ENCODE peak calls at places on chromosomes 16 and 17, in ten cellular contexts. One of them, this sample, is unnamed.

GRCh38 chr16:65117701-65118448 is 4.0 kb downstream of the CDH11 start:
- DNase-seq in mesendoderm: peak; percentile 88
- DNase-seq in OCI-LY7: peak; percentile 75
- DNase-seq in AG04450: peak; percentile 75
- DNase-seq in A673: peak; percentile 91
- DNase-seq in Karpas-422: peak; percentile 92
- DNase-seq in psoas muscle: peak; percentile 53
- DNase-seq in GM23248: peak; percentile 89
- DNase-seq in dorsolateral prefrontal cortex: peak; percentile 58
- DNase-seq in lower leg skin: peak; percentile 89
- DNase-seq in this sample: peak; percentile 91

GRCh38 chr16:65751622-65752598 is 614.6 kb upstream of the CDH5 start:
- DNase-seq in AG04450: no peak
- DNase-seq in GM23248: no peak
- DNase-seq in mesendoderm: peak; percentile 3
- DNase-seq in lower leg skin: no peak
- DNase-seq in psoas muscle: no peak
- DNase-seq in OCI-LY7: no peak
- DNase-seq in A673: peak; percentile 69
- DNase-seq in dorsolateral prefrontal cortex: no peak
- DNase-seq in Karpas-422: no peak
- DNase-seq in this sample: peak; percentile 33

GRCh38 chr16:84643180-84643583 is 5.1 kb upstream of the KLHL36 start:
- DNase-seq in dorsolateral prefrontal cortex: no peak
- DNase-seq in mesendoderm: no peak
- DNase-seq in Karpas-422: no peak
- DNase-seq in psoas muscle: peak; percentile 80
- DNase-seq in lower leg skin: peak; percentile 94
- DNase-seq in OCI-LY7: no peak
- DNase-seq in A673: no peak
- DNase-seq in AG04450: peak; percentile 71
- DNase-seq in GM23248: peak; percentile 94
- DNase-seq in this sample: peak; percentile 93

GRCh38 chr17:72362466-72363335 is 241.9 kb downstream of the SOX9 start:
- DNase-seq in Karpas-422: no peak
- DNase-seq in lower leg skin: no peak
- DNase-seq in GM23248: peak; percentile 93
- DNase-seq in mesendoderm: no peak
- DNase-seq in dorsolateral prefrontal cortex: no peak
- DNase-seq in psoas muscle: no peak
- DNase-seq in OCI-LY7: no peak
- DNase-seq in A673: no peak
- DNase-seq in AG04450: no peak
- DNase-seq in this sample: peak; percentile 47

GRCh38 chr17:1036171-1036844 is 39.4 kb downstream of the TIMM22 start:
- DNase-seq in AG04450: no peak
- DNase-seq in dorsolateral prefrontal cortex: no peak
- DNase-seq in A673: no peak
- DNase-seq in mesendoderm: no peak
- DNase-seq in lower leg skin: no peak
- DNase-seq in OCI-LY7: no peak
- DNase-seq in GM23248: no peak
- DNase-seq in psoas muscle: no peak
- DNase-seq in Karpas-422: no peak
- DNase-seq in this sample: no peak

GRCh38 chr17:68052810-68053209 is 17.3 kb downstream of the KPNA2 start:
- DNase-seq in psoas muscle: no peak
- DNase-seq in GM23248: peak; percentile 45
- DNase-seq in mesendoderm: no peak
- DNase-seq in dorsolateral prefrontal cortex: no peak
- DNase-seq in A673: no peak
- DNase-seq in AG04450: no peak
- DNase-seq in lower leg skin: peak; percentile 79
- DNase-seq in OCI-LY7: no peak
- DNase-seq in Karpas-422: no peak
- DNase-seq in this sample: no peak

GRCh38 chr16:1708083-1708767 is 2.2 kb downstream of the MAPK8IP3 start:
- DNase-seq in A673: no peak
- DNase-seq in Karpas-422: no peak
- DNase-seq in GM23248: no peak
- DNase-seq in mesendoderm: no peak
- DNase-seq in dorsolateral prefrontal cortex: no peak
- DNase-seq in OCI-LY7: no peak
- DNase-seq in lower leg skin: no peak
- DNase-seq in psoas muscle: no peak
- DNase-seq in AG04450: no peak
- DNase-seq in this sample: no peak

GRCh38 chr16:6643083-6643686 is 689.5 kb upstream of the RBFOX1 start:
- DNase-seq in dorsolateral prefrontal cortex: no peak
- DNase-seq in A673: peak; percentile 76
- DNase-seq in GM23248: peak; percentile 57
- DNase-seq in OCI-LY7: peak; percentile 47
- DNase-seq in mesendoderm: peak; percentile 59
- DNase-seq in lower leg skin: no peak
- DNase-seq in psoas muscle: no peak
- DNase-seq in Karpas-422: peak; percentile 80
- DNase-seq in AG04450: peak; percentile 1
- DNase-seq in this sample: peak; percentile 69

GRCh38 chr17:79852748-79853147 is 13.5 kb upstream of the CBX4 start:
- DNase-seq in AG04450: no peak
- DNase-seq in OCI-LY7: no peak
- DNase-seq in GM23248: peak; percentile 57
- DNase-seq in mesendoderm: no peak
- DNase-seq in lower leg skin: no peak
- DNase-seq in dorsolateral prefrontal cortex: no peak
- DNase-seq in psoas muscle: no peak
- DNase-seq in A673: no peak
- DNase-seq in Karpas-422: no peak
- DNase-seq in this sample: no peak
- H3K4me3 ChIP-seq in AG04450: no peak overlapping the region
- H3K4me3 ChIP-seq in OCI-LY7: peak overlapping the region; percentile 47
- H3K4me3 ChIP-seq in GM23248: peak overlapping the region; percentile 65
- H3K4me3 ChIP-seq in mesendoderm: no peak overlapping the region
- H3K4me3 ChIP-seq in lower leg skin: no peak overlapping the region
- H3K4me3 ChIP-seq in dorsolateral prefrontal cortex: no peak overlapping the region
- H3K4me3 ChIP-seq in psoas muscle: peak overlapping the region; percentile 31
- H3K4me3 ChIP-seq in A673: no peak overlapping the region
- H3K4me3 ChIP-seq in Karpas-422: peak overlapping the region; percentile 58
- H3K4me3 ChIP-seq in this sample: peak overlapping the region; percentile 27

GRCh38 chr16:82093901-82094300 is 58.8 kb downstream of the HSD17B2 start:
- DNase-seq in lower leg skin: no peak
- DNase-seq in OCI-LY7: no peak
- DNase-seq in AG04450: no peak
- DNase-seq in A673: no peak
- DNase-seq in dorsolateral prefrontal cortex: no peak
- DNase-seq in mesendoderm: peak; percentile 72
- DNase-seq in psoas muscle: no peak
- DNase-seq in GM23248: no peak
- DNase-seq in Karpas-422: no peak
- DNase-seq in this sample: no peak

GRCh38 chr16:82092711-82093110 is 57.7 kb downstream of the HSD17B2 start:
- DNase-seq in psoas muscle: no peak
- DNase-seq in OCI-LY7: no peak
- DNase-seq in lower leg skin: no peak
- DNase-seq in dorsolateral prefrontal cortex: no peak
- DNase-seq in Karpas-422: no peak
- DNase-seq in A673: no peak
- DNase-seq in mesendoderm: peak; percentile 32
- DNase-seq in GM23248: peak; percentile 38
- DNase-seq in AG04450: no peak
- DNase-seq in this sample: no peak

GRCh38 chr16:82096641-82097040 is 61.6 kb downstream of the HSD17B2 start:
- DNase-seq in mesendoderm: no peak
- DNase-seq in dorsolateral prefrontal cortex: no peak
- DNase-seq in AG04450: no peak
- DNase-seq in lower leg skin: no peak
- DNase-seq in A673: no peak
- DNase-seq in psoas muscle: no peak
- DNase-seq in GM23248: no peak
- DNase-seq in Karpas-422: no peak
- DNase-seq in OCI-LY7: no peak
- DNase-seq in this sample: no peak

GRCh38 chr16:82091225-82091624 is 56.2 kb downstream of the HSD17B2 start:
- DNase-seq in mesendoderm: peak; percentile 13
- DNase-seq in GM23248: peak; percentile 66
- DNase-seq in psoas muscle: no peak
- DNase-seq in dorsolateral prefrontal cortex: no peak
- DNase-seq in A673: no peak
- DNase-seq in OCI-LY7: no peak
- DNase-seq in lower leg skin: no peak
- DNase-seq in Karpas-422: no peak
- DNase-seq in AG04450: peak; percentile 37
- DNase-seq in this sample: peak; percentile 15

DNA sequence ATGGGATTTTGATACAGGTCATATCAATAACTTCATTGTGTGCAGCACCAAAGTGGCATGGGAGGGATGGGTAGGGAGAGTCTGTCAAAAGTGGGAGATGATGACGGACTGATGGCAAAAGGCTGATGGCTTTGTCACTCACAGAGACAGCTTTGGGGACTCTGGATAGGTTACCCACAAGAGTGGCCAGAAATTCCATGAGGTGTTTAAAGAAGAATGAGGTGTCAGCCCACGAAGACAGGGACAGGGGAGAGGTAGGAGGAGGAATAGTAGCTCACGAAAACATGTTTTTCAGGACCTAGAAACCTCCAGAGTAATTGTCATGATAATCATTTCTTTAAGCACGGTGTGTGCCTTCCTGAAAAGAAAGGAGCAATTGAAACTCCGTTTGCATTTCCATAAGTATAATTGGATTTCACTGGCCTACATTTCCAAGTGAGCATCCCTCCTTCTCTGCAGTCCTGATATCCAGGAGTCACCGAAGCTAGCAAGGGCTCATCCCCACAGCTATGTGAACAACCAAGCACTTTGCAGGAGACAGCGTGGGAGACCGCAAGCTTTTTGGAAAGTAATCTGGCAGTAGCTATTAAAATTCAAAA is 60.0 kb downstream of the HSD17B2 start:
- DNase-seq in AG04450: no peak
- DNase-seq in dorsolateral prefrontal cortex: no peak
- DNase-seq in A673: no peak
- DNase-seq in Karpas-422: no peak
- DNase-seq in lower leg skin: no peak
- DNase-seq in OCI-LY7: no peak
- DNase-seq in mesendoderm: no peak
- DNase-seq in GM23248: no peak
- DNase-seq in psoas muscle: no peak
- DNase-seq in this sample: no peak
- H3K4me3 ChIP-seq in AG04450: no peak overlapping the region
- H3K4me3 ChIP-seq in dorsolateral prefrontal cortex: no peak overlapping the region
- H3K4me3 ChIP-seq in A673: no peak overlapping the region
- H3K4me3 ChIP-seq in Karpas-422: no peak overlapping the region
- H3K4me3 ChIP-seq in lower leg skin: no peak overlapping the region
- H3K4me3 ChIP-seq in OCI-LY7: no peak overlapping the region
- H3K4me3 ChIP-seq in mesendoderm: no peak overlapping the region
- H3K4me3 ChIP-seq in GM23248: no peak overlapping the region
- H3K4me3 ChIP-seq in psoas muscle: no peak overlapping the region
- H3K4me3 ChIP-seq in this sample: no peak overlapping the region

GRCh38 chr17:32341857-32342602 is at the start of gene C17orf75:
- DNase-seq in AG04450: no peak
- DNase-seq in GM23248: peak; percentile 80
- DNase-seq in psoas muscle: peak; percentile 80
- DNase-seq in dorsolateral prefrontal cortex: peak; percentile 69
- DNase-seq in mesendoderm: peak; percentile 84
- DNase-seq in OCI-LY7: peak; percentile 86
- DNase-seq in Karpas-422: peak; percentile 90
- DNase-seq in lower leg skin: peak; percentile 94
- DNase-seq in A673: peak; percentile 79
- DNase-seq in this sample: peak; percentile 81

GRCh38 chr17:32345953-32346600 is 3.9 kb upstream of the ZNF207 start:
- DNase-seq in lower leg skin: peak; percentile 52
- DNase-seq in psoas muscle: no peak
- DNase-seq in AG04450: no peak
- DNase-seq in mesendoderm: peak; percentile 44
- DNase-seq in GM23248: no peak
- DNase-seq in dorsolateral prefrontal cortex: no peak
- DNase-seq in A673: no peak
- DNase-seq in OCI-LY7: no peak
- DNase-seq in Karpas-422: no peak
- DNase-seq in this sample: no peak

GRCh38 chr17:32348483-32348800 is 1.5 kb upstream of the ZNF207 start:
- DNase-seq in dorsolateral prefrontal cortex: no peak
- DNase-seq in GM23248: no peak
- DNase-seq in Karpas-422: no peak
- DNase-seq in OCI-LY7: no peak
- DNase-seq in lower leg skin: no peak
- DNase-seq in psoas muscle: no peak
- DNase-seq in A673: no peak
- DNase-seq in AG04450: no peak
- DNase-seq in mesendoderm: no peak
- DNase-seq in this sample: no peak

GRCh38 chr17:32341141-32341856 is 674 bp downstream of the C17orf75 start:
- DNase-seq in A673: no peak
- DNase-seq in mesendoderm: peak; percentile 29
- DNase-seq in lower leg skin: peak; percentile 66
- DNase-seq in OCI-LY7: peak; percentile 71
- DNase-seq in GM23248: peak; percentile 49
- DNase-seq in AG04450: no peak
- DNase-seq in psoas muscle: no peak
- DNase-seq in Karpas-422: peak; percentile 84
- DNase-seq in dorsolateral prefrontal cortex: no peak
- DNase-seq in this sample: no peak

DNA sequence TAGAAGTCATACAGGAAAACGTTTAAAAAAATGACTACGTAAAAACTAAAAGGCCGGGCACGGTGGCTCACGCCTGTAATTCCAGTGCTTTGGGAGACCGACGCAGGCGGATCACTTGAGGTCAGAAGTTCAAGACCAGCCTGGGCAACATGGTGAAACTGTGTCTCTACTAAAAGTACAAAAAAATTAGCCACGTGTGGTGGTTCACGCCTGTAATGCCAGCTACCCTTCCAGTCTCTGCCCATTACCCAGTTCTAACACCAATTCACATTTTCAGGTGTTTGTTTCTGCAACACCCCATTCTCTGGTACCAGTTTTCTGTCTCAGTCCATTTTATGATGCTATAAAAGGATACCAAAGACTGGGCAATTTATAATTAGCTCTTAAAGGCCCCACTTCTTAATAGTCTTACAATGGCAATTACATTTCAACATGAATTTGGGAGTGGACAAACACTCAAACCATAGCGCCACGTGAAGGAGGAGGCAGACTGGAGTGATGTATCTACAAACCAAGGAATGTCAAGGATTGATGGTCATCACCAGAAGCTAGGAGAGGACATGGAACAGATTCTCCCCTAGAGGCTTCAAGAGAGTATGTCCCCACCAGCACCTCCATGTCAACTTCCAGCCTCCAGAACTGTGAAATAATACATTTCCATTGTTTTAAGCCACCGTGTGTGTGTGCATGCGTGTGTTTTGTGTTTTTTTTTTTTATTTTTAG is 791 bp upstream of the C17orf75 start:
- DNase-seq in A673: no peak
- DNase-seq in mesendoderm: peak; percentile 23
- DNase-seq in psoas muscle: no peak
- DNase-seq in lower leg skin: peak; percentile 63
- DNase-seq in AG04450: no peak
- DNase-seq in GM23248: no peak
- DNase-seq in OCI-LY7: no peak
- DNase-seq in dorsolateral prefrontal cortex: no peak
- DNase-seq in Karpas-422: no peak
- DNase-seq in this sample: no peak
- H3K4me3 ChIP-seq in A673: peak overlapping the region; percentile 55
- H3K4me3 ChIP-seq in mesendoderm: no peak overlapping the region
- H3K4me3 ChIP-seq in psoas muscle: peak overlapping the region; percentile 86
- H3K4me3 ChIP-seq in lower leg skin: no peak overlapping the region
- H3K4me3 ChIP-seq in AG04450: no peak overlapping the region
- H3K4me3 ChIP-seq in GM23248: peak overlapping the region; percentile 81
- H3K4me3 ChIP-seq in OCI-LY7: peak overlapping the region; percentile 87
- H3K4me3 ChIP-seq in dorsolateral prefrontal cortex: peak overlapping the region; percentile 72
- H3K4me3 ChIP-seq in Karpas-422: peak overlapping the region; percentile 76
- H3K4me3 ChIP-seq in this sample: peak overlapping the region; percentile 70

GRCh38 chr17:28985950-28986713 is 19.7 kb downstream of the SEZ6 start:
- DNase-seq in mesendoderm: peak; percentile 43
- DNase-seq in OCI-LY7: no peak
- DNase-seq in GM23248: no peak
- DNase-seq in Karpas-422: no peak
- DNase-seq in lower leg skin: no peak
- DNase-seq in dorsolateral prefrontal cortex: no peak
- DNase-seq in AG04450: no peak
- DNase-seq in psoas muscle: no peak
- DNase-seq in A673: peak; percentile 59
- DNase-seq in this sample: no peak
- H3K4me3 ChIP-seq in mesendoderm: no peak overlapping the region
- H3K4me3 ChIP-seq in OCI-LY7: no peak overlapping the region
- H3K4me3 ChIP-seq in GM23248: no peak overlapping the region
- H3K4me3 ChIP-seq in Karpas-422: no peak overlapping the region
- H3K4me3 ChIP-seq in lower leg skin: no peak overlapping the region
- H3K4me3 ChIP-seq in dorsolateral prefrontal cortex: no peak overlapping the region
- H3K4me3 ChIP-seq in AG04450: no peak overlapping the region
- H3K4me3 ChIP-seq in psoas muscle: no peak overlapping the region
- H3K4me3 ChIP-seq in A673: peak overlapping the region; percentile 5
- H3K4me3 ChIP-seq in this sample: no peak overlapping the region